ENCODE peak calls at places on chromosome 4, in nine cellular contexts. V, D, L, P, U, T, I, C and K are unnamed samples.

GRCh38 chr4:134072137-134072536 is 129.5 kb downstream of the PABPC4L start:
- DNase-seq in U (no peak), P (no peak), L (no peak), T (no peak), I (no peak), V (no peak), D (no peak), C (no peak), K (no peak)

GRCh38 chr4:83486457-83487129 is 1.7 kb upstream of the ABRAXAS1 start:
- DNase-seq in D (no peak), U (no peak), I (no peak), C (no peak), T (no peak), V (no peak), L (no peak), P (no peak), K (no peak)

GRCh38 chr4:56937262-56937661 is 29.6 kb downstream of the REST start:
- DNase-seq in P (no peak), D (no peak), V (no peak), T (no peak), L (no peak), I (no peak), C (no peak), U (no peak), K (no peak)

GRCh38 chr4:37675587-37676290 is 10.4 kb downstream of the RELL1 start:
- DNase-seq in V (peak), C (no peak), I (no peak), U (no peak), D (no peak), L (no peak), T (no peak), P (no peak), K (no peak)

GRCh38 chr4:15037923-15038541 is 35.8 kb downstream of the CPEB2 start:
- DNase-seq in I (no peak), L (no peak), D (no peak), V (no peak), U (no peak), T (no peak), P (no peak), C (no peak), K (no peak)

GRCh38 chr4:140757220-140757607 is 1.0 kb upstream of the TBC1D9 start:
- DNase-seq in I (no peak), L (no peak), U (no peak), T (no peak), P (no peak), C (no peak), V (no peak), D (no peak), K (no peak)

GRCh38 chr4:68617003-68617698 is 41.0 kb upstream of the UGT2B17 start:
- DNase-seq in L (no peak), V (no peak), D (no peak), C (no peak), I (no peak), U (no peak), P (no peak), T (no peak), K (no peak)

GRCh38 chr4:89506866-89507494 is 199.4 kb upstream of the GPRIN3 start:
- DNase-seq in L (no peak), C (no peak), D (no peak), T (no peak), P (no peak), I (no peak), V (no peak), U (no peak), K (no peak)

GRCh38 chr4:29320947-29321583 is 1399.1 kb upstream of the PCDH7 start:
- DNase-seq in L (no peak), V (no peak), C (peak), I (no peak), T (no peak), U (no peak), P (no peak), D (no peak), K (no peak)

GRCh38 chr4:183444953-183445543 is 612 bp downstream of the CDKN2AIP start:
- DNase-seq in L (peak), T (peak), D (no peak), C (peak), P (no peak), U (peak), I (peak), V (peak), K (peak)

GRCh38 chr4:118282692-118283091 is 70.1 kb downstream of the PRSS12 start:
- DNase-seq in V (no peak), C (no peak), P (no peak), L (no peak), I (no peak), U (no peak), T (peak), D (no peak), K (no peak)

GRCh38 chr4:155950461-155950860 is 3.2 kb downstream of the CTSO start:
- DNase-seq in I (no peak), V (no peak), C (peak), D (no peak), L (no peak), P (no peak), T (no peak), U (no peak), K (no peak)

GRCh38 chr4:52096048-52096447 is 44.9 kb downstream of the SPATA18 start:
- DNase-seq in T (no peak), D (no peak), C (no peak), P (no peak), U (no peak), L (no peak), I (no peak), V (no peak), K (no peak)

GRCh38 chr4:57099363-57099762 is 10.8 kb downstream of the IGFBP7 start:
- DNase-seq in D (no peak), I (no peak), C (no peak), P (no peak), U (no peak), V (no peak), T (no peak), L (no peak), K (no peak)

GRCh38 chr4:41178372-41179085 is 35.8 kb downstream of the APBB2 start:
- DNase-seq in P (no peak), V (no peak), I (no peak), T (no peak), L (no peak), C (no peak), U (no peak), D (no peak), K (no peak)

GRCh38 chr4:93839704-93840103 is 11.2 kb downstream of the ATOH1 start:
- DNase-seq in I (no peak), C (no peak), D (no peak), U (no peak), T (no peak), P (no peak), V (no peak), L (no peak), K (no peak)

GRCh38 chr4:2458546-2459491 is 10.1 kb upstream of the RNF4 start:
- DNase-seq in T (peak), D (no peak), V (no peak), U (no peak), P (no peak), I (no peak), L (no peak), C (no peak), K (no peak)

GRCh38 chr4:113849771-113850170 is 88.2 kb upstream of the CAMK2D start:
- DNase-seq in D (no peak), P (no peak), U (no peak), L (no peak), I (no peak), V (no peak), T (peak), C (no peak), K (no peak)

GRCh38 chr4:152211936-152212675 is 323.8 kb downstream of the FBXW7 start:
- DNase-seq in C (no peak), T (no peak), L (no peak), V (no peak), D (no peak), U (no peak), I (no peak), P (no peak), K (no peak)

GRCh38 chr4:87087015-87087920 is 133.2 kb downstream of the KLHL8 start:
- DNase-seq in T (no peak), P (no peak), L (no peak), D (no peak), I (no peak), V (no peak), C (no peak), U (no peak), K (no peak)

GRCh38 chr4:140637836-140638235 is 69.1 kb upstream of the UCP1 start:
- DNase-seq in V (peak), I (no peak), C (peak), U (no peak), L (no peak), T (no peak), D (no peak), P (no peak), K (no peak)

GRCh38 chr4:48493485-48494100 is 3.5 kb downstream of the ZAR1 start:
- DNase-seq in L (no peak), T (no peak), C (no peak), V (no peak), U (no peak), I (no peak), D (no peak), P (no peak), K (no peak)

GRCh38 chr4:65386927-65387326 is 283.4 kb downstream of the EPHA5 start:
- DNase-seq in L (no peak), T (no peak), P (no peak), U (no peak), V (no peak), D (no peak), C (no peak), I (no peak), K (no peak)

GRCh38 chr4:116122131-116122530 is 963.2 kb downstream of the TRAM1L1 start:
- DNase-seq in U (no peak), L (no peak), C (no peak), P (no peak), D (no peak), V (no peak), I (no peak), T (no peak), K (no peak)

GRCh38 chr4:110163327-110164070 is 34.9 kb downstream of the ELOVL6 start:
- DNase-seq in C (no peak), T (no peak), V (no peak), D (no peak), P (no peak), U (no peak), I (no peak), L (no peak), K (no peak)

GRCh38 chr4:13968723-13969122 is 341.2 kb upstream of the BOD1L1 start:
- DNase-seq in T (no peak), V (no peak), C (no peak), U (no peak), I (no peak), D (no peak), P (no peak), L (no peak), K (no peak)

GRCh38 chr4:84547211-84547610 is 35.7 kb upstream of the CDS1 start:
- DNase-seq in P (no peak), I (no peak), V (no peak), L (no peak), U (no peak), D (no peak), C (no peak), T (no peak), K (no peak)

GRCh38 chr4:105194328-105195231 is 47.9 kb downstream of the TET2 start:
- DNase-seq in L (no peak), V (no peak), D (no peak), P (no peak), I (no peak), U (no peak), C (no peak), T (no peak), K (no peak)

GRCh38 chr4:3665360-3665891 is 100.8 kb upstream of the ADRA2C start:
- DNase-seq in U (no peak), C (no peak), T (no peak), V (no peak), P (no peak), D (no peak), L (no peak), I (no peak), K (no peak)

GRCh38 chr4:787561-787981 is 38.4 kb downstream of the CPLX1 start:
- DNase-seq in D (no peak), U (no peak), L (no peak), I (no peak), T (no peak), P (no peak), V (no peak), C (no peak), K (no peak)

GRCh38 chr4:40348000-40348399 is 12.9 kb downstream of the CHRNA9 start:
- DNase-seq in T (no peak), U (no peak), P (no peak), L (no peak), C (no peak), V (no peak), D (no peak), I (no peak), K (no peak)

GRCh38 chr4:184474261-184475095 is at the start of gene IRF2:
- DNase-seq in T (peak), P (peak), I (peak), C (peak), U (peak), V (peak), D (peak), L (peak), K (peak)
- TF ChIP-seq CTCF in T (peak), P (peak), I (peak), C (no peak), U (peak), V (no peak), D (no peak), L (no peak), K (peak)

GRCh38 chr4:137541866-137542648 is 9.8 kb upstream of the PCDH18 start:
- DNase-seq in L (no peak), V (no peak), P (no peak), C (no peak), I (no peak), D (no peak), U (no peak), T (no peak), K (no peak)
- H3K4me3 ChIP-seq in L (peak), V (no peak), P (peak), C (no peak), I (peak), D (peak), U (no peak), T (no peak), K (peak)

GRCh38 chr4:6967846-6968340 is 58.3 kb downstream of the TBC1D14 start:
- DNase-seq in P (no peak), T (no peak), D (no peak), I (no peak), L (no peak), U (no peak), C (no peak), V (no peak), K (peak)
- H3K27ac ChIP-seq in P (no peak), T (no peak), D (no peak), I (no peak), L (no peak), U (no peak), C (no peak), V (no peak), K (no peak)

GRCh38 chr4:144356941-144357381 is 216.4 kb upstream of the GYPA start:
- DNase-seq in P (no peak), C (peak), U (no peak), V (no peak), L (no peak), T (no peak), I (no peak), D (no peak), K (no peak)

GRCh38 chr4:144353240-144353639 is 212.7 kb upstream of the GYPA start:
- DNase-seq in U (no peak), C (peak), L (no peak), V (no peak), T (no peak), I (no peak), D (no peak), P (no peak), K (no peak)

GRCh38 chr4:144360394-144360793 is 219.9 kb upstream of the GYPA start:
- DNase-seq in P (no peak), U (no peak), V (no peak), D (no peak), I (no peak), L (no peak), T (no peak), C (no peak), K (no peak)

GRCh38 chr4:144357970-144358369 is 217.5 kb upstream of the GYPA start:
- DNase-seq in T (no peak), L (no peak), C (no peak), V (no peak), I (no peak), D (no peak), U (no peak), P (no peak), K (no peak)

DNA sequence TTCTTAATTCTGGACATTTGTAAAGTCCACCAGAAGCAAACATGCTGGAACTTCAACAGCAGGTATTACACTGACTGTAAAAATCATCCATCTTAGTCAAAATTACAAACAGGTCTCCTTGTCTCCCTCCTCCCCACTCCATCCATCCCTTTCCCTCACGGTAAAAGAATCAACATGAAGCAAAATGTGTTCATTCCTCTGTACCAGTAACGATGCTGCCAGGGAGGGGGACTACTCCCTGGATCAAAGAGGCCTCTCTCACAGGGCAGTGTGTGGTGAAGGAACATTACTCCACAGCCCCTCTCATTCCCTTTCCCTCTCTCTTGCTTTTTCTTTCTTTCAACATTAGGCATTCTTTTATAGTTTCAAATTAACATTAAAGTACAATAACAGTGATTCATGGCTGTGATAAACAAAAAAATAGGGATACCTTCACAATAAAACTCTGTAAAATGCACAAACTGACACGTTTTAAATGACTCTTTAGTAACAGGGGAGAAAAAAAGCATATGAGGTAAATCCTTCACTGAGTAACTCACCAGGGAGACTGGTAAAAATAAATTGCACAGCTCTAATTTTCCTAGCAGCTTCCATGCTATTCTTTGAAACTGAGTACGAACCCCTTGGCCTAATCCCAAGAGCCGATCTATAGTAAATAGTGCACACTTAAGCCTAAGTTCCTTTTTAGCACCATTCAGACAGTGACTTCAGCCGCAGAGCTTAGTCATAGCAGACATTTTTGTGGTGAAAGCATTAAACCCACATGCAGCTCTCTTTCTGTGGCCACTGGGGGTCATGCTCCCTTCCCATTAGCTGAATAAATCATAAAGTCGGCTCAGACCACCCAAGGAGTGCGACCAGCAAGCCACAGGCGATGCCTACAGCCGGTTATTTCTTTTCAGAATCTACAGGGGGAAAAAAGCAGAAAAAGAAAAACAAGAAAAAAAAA is 215.6 kb upstream of the GYPA start:
- DNase-seq in T (no peak), L (no peak), D (no peak), P (no peak), I (no peak), C (peak), V (peak), U (peak), K (no peak)
- TF ChIP-seq CTCF in T (no peak), L (no peak), D (no peak), P (no peak), I (no peak), C (peak), V (peak), U (no peak), K (no peak)

GRCh38 chr4:186081202-186081807 is 12.3 kb downstream of the TLR3 start:
- DNase-seq in C (peak), V (no peak), I (no peak), U (no peak), T (no peak), P (no peak), L (no peak), D (no peak), K (no peak)

GRCh38 chr4:186074189-186074588 is 5.2 kb downstream of the TLR3 start:
- DNase-seq in P (no peak), D (no peak), L (no peak), V (no peak), I (no peak), T (no peak), U (peak), C (no peak), K (no peak)

GRCh38 chr4:186078977-186079697 is 10.2 kb downstream of the TLR3 start:
- DNase-seq in D (no peak), U (no peak), L (no peak), I (no peak), P (no peak), V (no peak), T (no peak), C (peak), K (no peak)

GRCh38 chr4:186079698-186080097 is 10.7 kb downstream of the TLR3 start:
- DNase-seq in U (no peak), T (no peak), P (no peak), I (no peak), L (no peak), C (no peak), D (no peak), V (no peak), K (no peak)
- H3K4me3 ChIP-seq in U (no peak), T (no peak), P (no peak), I (no peak), L (no peak), C (no peak), D (no peak), V (no peak), K (no peak)

GRCh38 chr4:10169839-10170387 is 53.3 kb upstream of the WDR1 start:
- DNase-seq in D (no peak), C (peak), U (no peak), V (no peak), P (no peak), L (no peak), I (no peak), T (no peak), K (no peak)

GRCh38 chr4:10171055-10171454 is 54.5 kb upstream of the WDR1 start:
- DNase-seq in L (no peak), V (no peak), T (no peak), D (no peak), I (no peak), U (no peak), C (no peak), P (no peak), K (no peak)

GRCh38 chr4:10173754-10174749 is 57.5 kb upstream of the WDR1 start:
- DNase-seq in D (peak), U (peak), C (no peak), P (no peak), T (peak), I (no peak), V (no peak), L (peak), K (no peak)

GRCh38 chr4:10173039-10173753 is 56.6 kb upstream of the WDR1 start:
- DNase-seq in C (no peak), I (no peak), V (no peak), P (no peak), U (peak), D (peak), L (no peak), T (no peak), K (no peak)

GRCh38 chr4:10172278-10173038 is 55.9 kb upstream of the WDR1 start:
- DNase-seq in U (no peak), I (no peak), L (no peak), T (no peak), D (no peak), C (no peak), P (no peak), V (no peak), K (no peak)
- H3K27ac ChIP-seq in U (no peak), I (peak), L (no peak), T (no peak), D (peak), C (no peak), P (no peak), V (no peak), K (no peak)

GRCh38 chr4:26235500-26235899 is 85.3 kb upstream of the RBPJ start:
- DNase-seq in C (no peak), T (peak), L (peak), P (no peak), V (no peak), U (peak), I (peak), D (peak), K (no peak)
- TF ChIP-seq CTCF in C (no peak), T (no peak), L (no peak), P (no peak), V (no peak), U (no peak), I (no peak), D (no peak), K (peak)